ENCODE peak calls at places on chromosomes 4 and X, in four cellular contexts. F is GM12891, S is GM12878, Q is K562. L is an unnamed sample.
A peak's percentile ranks its signal among the peaks of the same experiment; 100 is the strongest.

GRCh38 chr4:28350485-28350884 is 1489.8 kb downstream of the STIM2 start:
- DNase-seq in F (no peak), S (no peak), Q (no peak), L (no peak)

GRCh38 chr4:15493411-15493810 is 23.7 kb downstream of the CC2D2A start:
- DNase-seq in F (no peak), S (no peak), Q (no peak), L (no peak)

GRCh38 chr4:169202143-169202699 is 68.5 kb downstream of the SH3RF1 start:
- DNase-seq in F (no peak), S (no peak), Q (no peak), L (no peak)

GRCh38 chr4:119093042-119093827 is 42.4 kb upstream of the MYOZ2 start:
- DNase-seq in F (no peak), S (no peak), Q (no peak), L (no peak)

GRCh38 chr4:10045481-10045880 is 24.2 kb upstream of the SLC2A9 start:
- DNase-seq in F (no peak), S (no peak), Q (no peak), L (no peak)

GRCh38 chrX:72297953-72298730 is 7.6 kb downstream of the CITED1 start:
- DNase-seq in F (no peak), S (no peak), Q (no peak), L (no peak)

GRCh38 chr4:118772149-118773081 is 63.5 kb downstream of the SEC24D start:
- DNase-seq in F (no peak), S (no peak), Q (no peak), L (no peak)

GRCh38 chrX:151753313-151754041 is 18.9 kb downstream of the CNGA2 start:
- DNase-seq in F (peak; percentile 31), S (no peak), Q (peak; percentile 65), L (peak; percentile 31)

GRCh38 chr4:24599275-24599674 is 14.9 kb upstream of the DHX15 start:
- DNase-seq in F (no peak), S (no peak), Q (no peak), L (no peak)

GRCh38 chr4:55851885-55852284 is 1.6 kb upstream of the EXOC1 start:
- DNase-seq in F (no peak), S (no peak), Q (no peak), L (no peak)

GRCh38 chr4:108157655-108158054 is 11.1 kb downstream of the LEF1 start:
- DNase-seq in F (no peak), S (no peak), Q (no peak), L (no peak)

GRCh38 chrX:155235891-155236290 is 19.6 kb downstream of the VBP1 start:
- DNase-seq in F (no peak), S (no peak), Q (no peak), L (no peak)

GRCh38 chr4:6749340-6750171 is 33.0 kb upstream of the KIAA0232 start:
- DNase-seq in F (no peak), S (no peak), Q (peak; percentile 54), L (no peak)

GRCh38 chr4:37827030-37827705 is 682 bp downstream of the PGM2 start:
- DNase-seq in F (peak; percentile 35), S (no peak), Q (no peak), L (no peak)

GRCh38 chr4:79288185-79288584 is 37.7 kb downstream of the NAA11 start:
- DNase-seq in F (no peak), S (no peak), Q (no peak), L (no peak)

GRCh38 chr4:142743071-142743825 is 102.9 kb downstream of the INPP4B start:
- DNase-seq in F (no peak), S (no peak), Q (no peak), L (no peak)

GRCh38 chr4:117835566-117835965 is 198.7 kb upstream of the NDST3 start:
- DNase-seq in F (no peak), S (no peak), Q (no peak), L (no peak)

GRCh38 chr4:174037631-174038030 is 245.8 kb downstream of the FBXO8 start:
- DNase-seq in F (no peak), S (no peak), Q (no peak), L (no peak)

GRCh38 chr4:79083406-79084010 is 144.3 kb upstream of the PAQR3 start:
- DNase-seq in F (no peak), S (no peak), Q (no peak), L (no peak)

GRCh38 chr4:102493794-102494193 is 7.4 kb upstream of the NFKB1 start:
- DNase-seq in F (no peak), S (no peak), Q (no peak), L (no peak)

GRCh38 chr4:121380448-121381147 is at the start of gene QRFPR:
- DNase-seq in F (no peak), S (no peak), Q (no peak), L (no peak)

GRCh38 chrX:154063234-154063633 is 34.3 kb downstream of the MECP2 start:
- DNase-seq in F (no peak), S (no peak), Q (no peak), L (no peak)

GRCh38 chr4:85474818-85475630 is at the start of gene ARHGAP24:
- DNase-seq in F (peak; percentile 51), S (peak; percentile 51), Q (peak; percentile 11), L (peak; percentile 96)

DNA sequence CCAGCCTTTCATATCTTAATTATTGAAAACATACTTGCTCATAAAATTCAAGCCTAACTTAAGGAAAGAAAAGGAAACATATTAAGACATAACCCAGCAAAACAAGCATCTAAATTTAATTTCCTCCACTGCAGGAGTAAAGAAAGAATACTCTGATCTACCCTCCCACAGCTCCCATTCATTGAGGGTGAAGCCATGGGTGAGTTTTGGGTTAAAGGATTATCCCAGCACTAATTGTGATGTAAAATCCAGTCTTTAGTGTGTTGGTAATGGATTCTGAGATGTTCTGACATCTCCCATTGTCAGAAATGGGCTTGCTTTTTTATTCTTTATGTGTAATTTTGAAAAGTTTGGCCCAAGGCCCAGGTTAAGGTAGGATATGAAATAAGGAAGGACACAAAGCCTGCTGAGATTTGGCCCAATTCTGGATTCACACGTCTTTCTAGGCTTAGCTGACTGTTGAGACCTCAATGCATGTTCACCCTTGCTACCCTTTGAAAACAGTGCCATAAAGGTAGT is 50.4 kb downstream of the SPARCL1 start:
- DNase-seq in F (no peak), S (no peak), Q (no peak), L (no peak)
- TF ChIP-seq SPI1 in F (no peak), S (no peak), Q (no peak), L (no peak)

DNA sequence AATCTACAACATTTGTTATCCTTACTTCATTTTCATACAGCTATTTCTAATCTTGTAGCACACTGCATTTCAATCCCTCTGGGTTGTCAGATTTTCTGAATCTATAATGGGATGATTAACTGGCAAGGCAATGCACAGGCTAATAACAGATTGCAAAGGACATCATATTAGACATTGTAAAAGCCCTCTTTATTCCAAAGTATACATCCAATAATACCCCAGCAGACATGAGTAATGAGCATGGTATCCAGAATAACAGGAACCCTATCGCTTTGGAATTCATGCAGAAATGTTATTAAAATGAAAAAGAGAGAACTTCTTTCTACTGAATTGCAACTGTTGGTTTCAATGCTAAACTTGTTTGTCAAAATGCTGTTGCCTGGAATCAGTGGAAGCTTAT is 122.9 kb downstream of the C4orf33 start:
- DNase-seq in F (no peak), S (no peak), Q (no peak), L (no peak)
- TF ChIP-seq SPI1 in F (no peak), S (no peak), Q (no peak), L (no peak)

DNA sequence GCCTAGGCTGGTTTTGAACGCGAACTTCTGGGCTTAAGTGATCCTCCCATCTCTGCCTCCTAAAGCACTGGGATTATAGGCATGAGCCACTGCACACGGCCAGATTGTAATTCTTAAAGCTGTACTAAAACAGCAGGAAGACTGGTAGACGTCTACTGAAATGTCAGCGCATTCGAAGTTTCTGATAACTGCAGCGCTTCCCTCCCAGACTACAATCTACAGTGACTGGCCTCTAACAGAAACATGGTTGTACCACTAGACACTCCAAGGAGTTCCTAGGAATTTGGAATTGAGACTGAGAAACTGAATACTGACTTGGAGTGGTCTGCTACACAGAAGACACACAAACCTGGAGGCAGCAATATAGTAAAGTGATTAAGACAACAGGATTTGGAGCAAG is 997 bp downstream of the HELQ start:
- DNase-seq in F (no peak), S (no peak), Q (no peak), L (no peak)
- TF ChIP-seq SPI1 in F (no peak), S (no peak), Q (no peak), L (no peak)

DNA sequence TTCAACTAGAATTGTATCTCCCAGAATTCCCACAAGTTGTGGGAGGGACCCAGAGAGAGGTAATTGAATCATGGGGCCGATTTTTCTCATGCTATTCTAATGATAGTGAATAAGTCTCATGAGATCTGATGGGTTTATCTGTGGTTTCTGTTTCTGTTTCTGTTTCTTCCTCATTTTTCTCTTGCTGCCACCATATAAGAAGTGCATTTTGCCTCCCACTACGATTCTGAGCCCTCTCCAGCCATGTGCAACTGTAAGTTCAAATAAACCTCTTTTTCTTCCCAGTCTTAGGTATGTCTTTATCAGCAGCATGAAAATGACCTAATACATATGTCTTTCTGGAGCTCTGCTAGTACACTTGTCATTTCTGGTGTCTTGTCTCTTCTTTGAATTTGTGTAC is 22.1 kb upstream of the OR13H1 start:
- DNase-seq in F (no peak), S (no peak), Q (no peak), L (no peak)
- TF ChIP-seq SPI1 in F (no peak), S (no peak), Q (no peak), L (no peak)

GRCh38 chrX:12721042-12721441 is 70.2 kb upstream of the PRPS2 start:
- DNase-seq in F (no peak), S (no peak), Q (no peak), L (no peak)
- TF ChIP-seq SPI1 in F (no peak), S (no peak), Q (no peak), L (no peak)

GRCh38 chr4:156295676-156296075 is 342.0 kb upstream of the CTSO start:
- DNase-seq in F (no peak), S (no peak), Q (no peak), L (no peak)
- TF ChIP-seq SPI1 in F (no peak), S (no peak), Q (no peak), L (no peak)

GRCh38 chr4:61783050-61783449 is 582.9 kb downstream of the ADGRL3 start:
- DNase-seq in F (no peak), S (no peak), Q (no peak), L (no peak)
- TF ChIP-seq SPI1 in F (no peak), S (no peak), Q (no peak), L (no peak)

GRCh38 chr4:1192091-1192492 is 19.7 kb upstream of the SPON2 start:
- DNase-seq in F (no peak), S (no peak), Q (no peak), L (no peak)
- TF ChIP-seq SPI1 in F (no peak), S (no peak), Q (no peak), L (no peak)

DNA sequence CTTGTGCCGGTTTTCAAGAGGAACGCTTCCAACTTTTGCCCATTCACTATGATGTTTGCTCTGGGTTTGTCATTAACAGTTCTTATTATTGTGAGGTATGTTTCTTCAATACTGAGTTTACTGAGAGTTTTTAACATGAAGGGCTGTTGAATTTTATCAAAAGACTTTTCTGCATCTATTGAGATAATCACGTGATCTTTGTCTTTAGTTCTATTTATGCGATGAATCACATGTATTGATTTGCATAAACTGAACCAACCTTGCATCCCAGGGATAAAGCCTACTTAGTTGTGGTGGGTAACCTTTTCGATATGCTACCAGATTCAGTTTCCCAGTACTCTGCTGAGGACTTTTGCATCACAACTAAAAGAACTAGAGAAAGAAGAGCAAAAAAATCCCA is 318.0 kb downstream of the GASK1B start:
- DNase-seq in F (no peak), S (no peak), Q (no peak), L (no peak)
- TF ChIP-seq SPI1 in F (no peak), S (no peak), Q (no peak), L (no peak)

L was measured in HL-60.